ENCODE peak calls at places on chromosomes 11 and 22, in seven cellular contexts. One of them, this sample, is unnamed.

GRCh38 chr11:70778828-70779365 is 380.6 kb downstream of the CTTN start:
- DNase-seq in bronchial epithelial cell: no peak
- DNase-seq in stimulated activated CD4-positive, alpha-beta T cell treated with anti-CD3 and anti-CD28 coated beads, Interleukin-1b, Interleukin-23, amount 100 ng/mL, for 48 hours: no peak
- DNase-seq in activated CD8-positive, alpha-beta memory T cell treated with anti-CD3 and anti-CD28 coated beads for 1 hour: no peak
- DNase-seq in HFFc6: no peak
- DNase-seq in NAMALWA: no peak
- DNase-seq in fibroblast of the aortic adventitia: no peak
- DNase-seq in this sample: no peak

GRCh38 chr11:119490253-119491006 is 67.5 kb upstream of the THY1 start:
- DNase-seq in bronchial epithelial cell: no peak
- DNase-seq in stimulated activated CD4-positive, alpha-beta T cell treated with anti-CD3 and anti-CD28 coated beads, Interleukin-1b, Interleukin-23, amount 100 ng/mL, for 48 hours: no peak
- DNase-seq in activated CD8-positive, alpha-beta memory T cell treated with anti-CD3 and anti-CD28 coated beads for 1 hour: no peak
- DNase-seq in HFFc6: no peak
- DNase-seq in NAMALWA: no peak
- DNase-seq in fibroblast of the aortic adventitia: no peak
- DNase-seq in this sample: peak

GRCh38 chr11:2419638-2420501 is 19.3 kb downstream of the TSSC4 start:
- DNase-seq in bronchial epithelial cell: peak
- DNase-seq in stimulated activated CD4-positive, alpha-beta T cell treated with anti-CD3 and anti-CD28 coated beads, Interleukin-1b, Interleukin-23, amount 100 ng/mL, for 48 hours: peak
- DNase-seq in activated CD8-positive, alpha-beta memory T cell treated with anti-CD3 and anti-CD28 coated beads for 1 hour: no peak
- DNase-seq in HFFc6: peak
- DNase-seq in NAMALWA: peak
- DNase-seq in fibroblast of the aortic adventitia: peak
- DNase-seq in this sample: no peak

GRCh38 chr22:42813501-42813900 is 43.6 kb downstream of the ARFGAP3 start:
- DNase-seq in bronchial epithelial cell: no peak
- DNase-seq in stimulated activated CD4-positive, alpha-beta T cell treated with anti-CD3 and anti-CD28 coated beads, Interleukin-1b, Interleukin-23, amount 100 ng/mL, for 48 hours: no peak
- DNase-seq in activated CD8-positive, alpha-beta memory T cell treated with anti-CD3 and anti-CD28 coated beads for 1 hour: no peak
- DNase-seq in HFFc6: no peak
- DNase-seq in NAMALWA: no peak
- DNase-seq in fibroblast of the aortic adventitia: no peak
- DNase-seq in this sample: peak

GRCh38 chr11:3146612-3147256 is 18.4 kb downstream of the OSBPL5 start:
- DNase-seq in bronchial epithelial cell: no peak
- DNase-seq in stimulated activated CD4-positive, alpha-beta T cell treated with anti-CD3 and anti-CD28 coated beads, Interleukin-1b, Interleukin-23, amount 100 ng/mL, for 48 hours: no peak
- DNase-seq in activated CD8-positive, alpha-beta memory T cell treated with anti-CD3 and anti-CD28 coated beads for 1 hour: no peak
- DNase-seq in HFFc6: peak
- DNase-seq in NAMALWA: no peak
- DNase-seq in fibroblast of the aortic adventitia: peak
- DNase-seq in this sample: no peak

GRCh38 chr22:21009638-21010425 is 5.1 kb upstream of the P2RX6 start:
- DNase-seq in bronchial epithelial cell: peak
- DNase-seq in stimulated activated CD4-positive, alpha-beta T cell treated with anti-CD3 and anti-CD28 coated beads, Interleukin-1b, Interleukin-23, amount 100 ng/mL, for 48 hours: no peak
- DNase-seq in activated CD8-positive, alpha-beta memory T cell treated with anti-CD3 and anti-CD28 coated beads for 1 hour: no peak
- DNase-seq in HFFc6: peak
- DNase-seq in NAMALWA: peak
- DNase-seq in fibroblast of the aortic adventitia: peak
- DNase-seq in this sample: no peak

GRCh38 chr11:111155021-111155420 is 90.5 kb upstream of the POU2AF2 start:
- DNase-seq in bronchial epithelial cell: no peak
- DNase-seq in stimulated activated CD4-positive, alpha-beta T cell treated with anti-CD3 and anti-CD28 coated beads, Interleukin-1b, Interleukin-23, amount 100 ng/mL, for 48 hours: no peak
- DNase-seq in activated CD8-positive, alpha-beta memory T cell treated with anti-CD3 and anti-CD28 coated beads for 1 hour: no peak
- DNase-seq in HFFc6: no peak
- DNase-seq in NAMALWA: no peak
- DNase-seq in fibroblast of the aortic adventitia: peak
- DNase-seq in this sample: no peak

GRCh38 chr11:65497141-65498041 is 1.5 kb upstream of the MALAT1 start:
- DNase-seq in bronchial epithelial cell: peak
- DNase-seq in stimulated activated CD4-positive, alpha-beta T cell treated with anti-CD3 and anti-CD28 coated beads, Interleukin-1b, Interleukin-23, amount 100 ng/mL, for 48 hours: peak
- DNase-seq in activated CD8-positive, alpha-beta memory T cell treated with anti-CD3 and anti-CD28 coated beads for 1 hour: peak
- DNase-seq in HFFc6: peak
- DNase-seq in NAMALWA: peak
- DNase-seq in fibroblast of the aortic adventitia: peak
- DNase-seq in this sample: peak

GRCh38 chr11:97722065-97722464 is 1298.7 kb upstream of the CNTN5 start:
- DNase-seq in bronchial epithelial cell: peak
- DNase-seq in stimulated activated CD4-positive, alpha-beta T cell treated with anti-CD3 and anti-CD28 coated beads, Interleukin-1b, Interleukin-23, amount 100 ng/mL, for 48 hours: no peak
- DNase-seq in activated CD8-positive, alpha-beta memory T cell treated with anti-CD3 and anti-CD28 coated beads for 1 hour: no peak
- DNase-seq in HFFc6: peak
- DNase-seq in NAMALWA: no peak
- DNase-seq in fibroblast of the aortic adventitia: peak
- DNase-seq in this sample: no peak

GRCh38 chr11:79845002-79845709 is 404.3 kb upstream of the TENM4 start:
- DNase-seq in bronchial epithelial cell: no peak
- DNase-seq in stimulated activated CD4-positive, alpha-beta T cell treated with anti-CD3 and anti-CD28 coated beads, Interleukin-1b, Interleukin-23, amount 100 ng/mL, for 48 hours: no peak
- DNase-seq in activated CD8-positive, alpha-beta memory T cell treated with anti-CD3 and anti-CD28 coated beads for 1 hour: no peak
- DNase-seq in HFFc6: no peak
- DNase-seq in NAMALWA: no peak
- DNase-seq in fibroblast of the aortic adventitia: no peak
- DNase-seq in this sample: no peak

GRCh38 chr11:57413681-57414080 is 13.2 kb downstream of the SLC43A3 start:
- DNase-seq in bronchial epithelial cell: peak
- DNase-seq in stimulated activated CD4-positive, alpha-beta T cell treated with anti-CD3 and anti-CD28 coated beads, Interleukin-1b, Interleukin-23, amount 100 ng/mL, for 48 hours: no peak
- DNase-seq in activated CD8-positive, alpha-beta memory T cell treated with anti-CD3 and anti-CD28 coated beads for 1 hour: no peak
- DNase-seq in HFFc6: no peak
- DNase-seq in NAMALWA: no peak
- DNase-seq in fibroblast of the aortic adventitia: no peak
- DNase-seq in this sample: no peak

GRCh38 chr11:117197516-117198456 is 1.4 kb upstream of the TAGLN start:
- DNase-seq in bronchial epithelial cell: peak
- DNase-seq in stimulated activated CD4-positive, alpha-beta T cell treated with anti-CD3 and anti-CD28 coated beads, Interleukin-1b, Interleukin-23, amount 100 ng/mL, for 48 hours: no peak
- DNase-seq in activated CD8-positive, alpha-beta memory T cell treated with anti-CD3 and anti-CD28 coated beads for 1 hour: no peak
- DNase-seq in HFFc6: no peak
- DNase-seq in NAMALWA: peak
- DNase-seq in fibroblast of the aortic adventitia: no peak
- DNase-seq in this sample: no peak

GRCh38 chr11:35040221-35040942 is 98.6 kb upstream of the CD44 start:
- DNase-seq in bronchial epithelial cell: peak
- DNase-seq in stimulated activated CD4-positive, alpha-beta T cell treated with anti-CD3 and anti-CD28 coated beads, Interleukin-1b, Interleukin-23, amount 100 ng/mL, for 48 hours: peak
- DNase-seq in activated CD8-positive, alpha-beta memory T cell treated with anti-CD3 and anti-CD28 coated beads for 1 hour: peak
- DNase-seq in HFFc6: peak
- DNase-seq in NAMALWA: no peak
- DNase-seq in fibroblast of the aortic adventitia: no peak
- DNase-seq in this sample: no peak

GRCh38 chr11:17972987-17973386 is 39.9 kb downstream of the SERGEF start:
- DNase-seq in bronchial epithelial cell: peak
- DNase-seq in stimulated activated CD4-positive, alpha-beta T cell treated with anti-CD3 and anti-CD28 coated beads, Interleukin-1b, Interleukin-23, amount 100 ng/mL, for 48 hours: no peak
- DNase-seq in activated CD8-positive, alpha-beta memory T cell treated with anti-CD3 and anti-CD28 coated beads for 1 hour: no peak
- DNase-seq in HFFc6: peak
- DNase-seq in NAMALWA: peak
- DNase-seq in fibroblast of the aortic adventitia: peak
- DNase-seq in this sample: no peak

GRCh38 chr11:128544625-128545024 is 42.7 kb downstream of the ETS1 start:
- DNase-seq in bronchial epithelial cell: no peak
- DNase-seq in stimulated activated CD4-positive, alpha-beta T cell treated with anti-CD3 and anti-CD28 coated beads, Interleukin-1b, Interleukin-23, amount 100 ng/mL, for 48 hours: no peak
- DNase-seq in activated CD8-positive, alpha-beta memory T cell treated with anti-CD3 and anti-CD28 coated beads for 1 hour: no peak
- DNase-seq in HFFc6: no peak
- DNase-seq in NAMALWA: peak
- DNase-seq in fibroblast of the aortic adventitia: peak
- DNase-seq in this sample: no peak

This sample was measured in suprapubic skin.